ENCODE peak calls at places on chromosome 4, in eight cellular contexts. B, K, Q, U, C, O, G and H are unnamed samples.

GRCh38 chr4:42474406-42474805 is 77.1 kb downstream of the SHISA3 start:
- DNase-seq in G (no peak), Q (no peak), K (no peak), O (no peak), C (no peak), B (no peak), U (peak; percentile 15), H (no peak)

GRCh38 chr4:114217150-114217817 is 237.8 kb upstream of the ARSJ start:
- DNase-seq in K (no peak), U (no peak), G (no peak), O (no peak), C (no peak), Q (peak; percentile 3), B (no peak), H (no peak)

GRCh38 chr4:110172972-110173371 is 25.4 kb downstream of the ELOVL6 start:
- DNase-seq in U (no peak), Q (peak; percentile 87), B (no peak), G (no peak), C (no peak), K (no peak), O (no peak), H (no peak)

GRCh38 chr4:10620935-10621488 is 63.6 kb downstream of the CLNK start:
- DNase-seq in U (peak; percentile 8), Q (peak; percentile 13), K (no peak), C (no peak), B (peak; percentile 36), G (no peak), O (no peak), H (peak; percentile 2)

GRCh38 chr4:47373729-47374128 is 89.8 kb downstream of the COMMD8 start:
- DNase-seq in O (no peak), Q (no peak), C (no peak), B (no peak), K (no peak), U (no peak), G (no peak), H (no peak)

GRCh38 chr4:39029752-39030694 is 2.2 kb downstream of the TMEM156 start:
- DNase-seq in G (no peak), Q (no peak), U (no peak), O (no peak), K (no peak), B (no peak), C (no peak), H (no peak)

GRCh38 chr4:173332963-173333657 is 1.0 kb downstream of the HMGB2 start:
- DNase-seq in Q (no peak), C (no peak), U (peak; percentile 35), O (peak; percentile 69), G (no peak), B (no peak), K (peak; percentile 50), H (no peak)

GRCh38 chr4:38356686-38357085 is 307.3 kb upstream of the KLF3 start:
- DNase-seq in K (no peak), G (no peak), O (no peak), C (no peak), B (no peak), U (no peak), Q (no peak), H (no peak)

GRCh38 chr4:168656946-168657473 is 160.2 kb downstream of the PALLD start:
- DNase-seq in G (no peak), Q (no peak), U (no peak), C (no peak), K (no peak), B (no peak), O (no peak), H (no peak)

GRCh38 chr4:135418353-135418752 is 1216.8 kb upstream of the PABPC4L start:
- DNase-seq in O (no peak), Q (peak; percentile 35), U (no peak), K (no peak), B (no peak), C (no peak), G (no peak), H (no peak)

GRCh38 chr4:128768373-128768996 is 41.0 kb upstream of the JADE1 start:
- DNase-seq in K (peak; percentile 53), G (peak; percentile 17), C (no peak), Q (no peak), B (no peak), O (no peak), U (no peak), H (no peak)

GRCh38 chr4:78596111-78596742 is 44.7 kb downstream of the ANXA3 start:
- DNase-seq in C (no peak), U (no peak), B (no peak), G (no peak), K (no peak), O (no peak), Q (no peak), H (no peak)

GRCh38 chr4:25807101-25807728 is 55.6 kb downstream of the SEL1L3 start:
- DNase-seq in G (no peak), B (no peak), Q (no peak), C (no peak), K (no peak), U (peak; percentile 59), O (no peak), H (no peak)

GRCh38 chr4:186628058-186628711 is 72.8 kb upstream of the MTNR1A start:
- DNase-seq in C (no peak), G (no peak), B (no peak), K (no peak), U (no peak), O (no peak), Q (no peak), H (no peak)

GRCh38 chr4:177596035-177596434 is 153.8 kb upstream of the AGA start:
- DNase-seq in Q (no peak), U (no peak), C (no peak), G (peak; percentile 48), B (peak; percentile 87), K (peak; percentile 85), O (peak; percentile 65), H (no peak)

GRCh38 chr4:39469429-39470077 is 10.7 kb downstream of the LIAS start:
- DNase-seq in G (peak; percentile 78), C (no peak), U (peak; percentile 82), O (no peak), K (peak; percentile 92), Q (peak; percentile 82), B (peak; percentile 71), H (peak; percentile 46)

GRCh38 chr4:57426779-57427395 is 316.7 kb upstream of the IGFBP7 start:
- DNase-seq in C (no peak), Q (peak; percentile 77), B (peak; percentile 67), O (no peak), G (peak; percentile 53), K (peak; percentile 78), U (peak; percentile 30), H (peak; percentile 60)

GRCh38 chr4:146998157-146998556 is 52.5 kb upstream of the TTC29 start:
- DNase-seq in C (no peak), G (no peak), U (no peak), K (no peak), B (no peak), Q (no peak), O (no peak), H (no peak)

GRCh38 chr4:152307669-152308068 is 228.2 kb downstream of the FBXW7 start:
- DNase-seq in G (no peak), Q (no peak), C (no peak), K (no peak), U (no peak), O (no peak), B (no peak), H (no peak)

GRCh38 chr4:185541251-185541671 is 6.0 kb upstream of the PDLIM3 start:
- DNase-seq in C (no peak), Q (no peak), G (no peak), U (no peak), K (no peak), B (peak; percentile 26), O (no peak), H (no peak)

GRCh38 chr4:71211748-71212147 is 127.1 kb upstream of the SLC4A4 start:
- DNase-seq in Q (no peak), B (no peak), O (no peak), C (no peak), K (peak; percentile 85), U (no peak), G (no peak), H (no peak)

GRCh38 chr4:84126061-84126787 is 372.9 kb downstream of the NKX6-1 start:
- DNase-seq in B (no peak), U (no peak), Q (peak; percentile 73), O (no peak), G (no peak), C (no peak), K (no peak), H (no peak)

GRCh38 chr4:142595222-142595871 is 250.8 kb downstream of the INPP4B start:
- DNase-seq in C (no peak), U (no peak), B (no peak), O (no peak), Q (peak; percentile 13), G (no peak), K (no peak), H (no peak)

GRCh38 chr4:4985844-4986243 is 33.4 kb downstream of the CYTL1 start:
- DNase-seq in U (peak; percentile 14), O (no peak), G (no peak), C (no peak), B (no peak), K (peak; percentile 52), Q (no peak), H (no peak)

GRCh38 chr4:92235741-92236140 is 68.0 kb upstream of the GRID2 start:
- DNase-seq in O (no peak), B (no peak), C (no peak), U (peak; percentile 4), Q (no peak), G (no peak), K (no peak), H (no peak)

GRCh38 chr4:74365761-74366160 is 816 bp downstream of the EREG start:
- DNase-seq in B (peak; percentile 22), G (no peak), K (peak; percentile 23), C (no peak), U (no peak), O (no peak), Q (peak; percentile 27), H (peak; percentile 82)

GRCh38 chr4:1872918-1873269 is 1.7 kb downstream of the NSD2 start:
- DNase-seq in Q (no peak), K (peak; percentile 87), U (no peak), O (no peak), B (no peak), G (no peak), C (no peak), H (no peak)

GRCh38 chr4:1403177-1403583 is 3.1 kb downstream of the NKX1-1 start:
- DNase-seq in C (peak; percentile 6), Q (no peak), O (peak; percentile 60), B (no peak), K (no peak), G (no peak), U (no peak), H (no peak)

GRCh38 chr4:7052313-7052712 is 9.1 kb downstream of the TADA2B start:
- DNase-seq in O (no peak), Q (no peak), C (no peak), U (no peak), G (no peak), K (no peak), B (no peak), H (no peak)

GRCh38 chr4:80192937-80193336 is 4.4 kb upstream of the PRDM8 start:
- DNase-seq in U (no peak), Q (no peak), B (no peak), K (peak; percentile 88), O (no peak), C (no peak), G (no peak), H (no peak)

GRCh38 chr4:677431-678293 is 3.3 kb downstream of the MYL5 start:
- DNase-seq in U (no peak), C (no peak), O (peak; percentile 81), G (no peak), B (peak; percentile 72), Q (peak; percentile 47), K (peak; percentile 69), H (no peak)

GRCh38 chr4:173009129-173009823 is 159.3 kb upstream of the GALNT7 start:
- DNase-seq in C (no peak), B (no peak), Q (peak; percentile 1), U (no peak), K (no peak), O (no peak), G (no peak), H (no peak)